ENCODE peak calls at places on chromosome 19, in six cellular contexts. U is AG08396; M is brain pericyte; F is iris pigment epithelial cell; V is stimulated activated CD8-positive, alpha-beta memory T cell treated with anti-CD3 and anti-CD28 coated beads, Interleukin-4, amount 100 ng/mL, for 1 hour; J is glutamatergic neuron. Y is an unnamed sample.

GRCh38 chr19:28020631-28021315 is 1192.2 kb downstream of the UQCRFS1 start:
- DNase-seq in U (no peak), M (no peak), F (no peak), V (no peak), J (no peak), Y (no peak)

GRCh38 chr19:50712833-50713232 is 6.8 kb downstream of the SHANK1 start:
- DNase-seq in U (no peak), M (no peak), F (no peak), V (no peak), J (no peak), Y (no peak)

GRCh38 chr19:12828494-12828893 is 5.9 kb downstream of the RTBDN start:
- DNase-seq in U (peak), M (no peak), F (no peak), V (no peak), J (peak), Y (peak)

GRCh38 chr19:30001794-30002193 is 59.8 kb downstream of the URI1 start:
- DNase-seq in U (peak), M (no peak), F (peak), V (no peak), J (no peak), Y (peak)

GRCh38 chr19:37251308-37252229 is 33.6 kb downstream of the ZNF383 start:
- DNase-seq in U (peak), M (peak), F (peak), V (no peak), J (no peak), Y (peak)

GRCh38 chr19:49064029-49064629 is 489 bp downstream of the NTF4 start:
- DNase-seq in U (peak), M (no peak), F (no peak), V (no peak), J (no peak), Y (no peak)

GRCh38 chr19:56958428-56958827 is 117.9 kb upstream of the PEG3 start:
- DNase-seq in U (no peak), M (no peak), F (no peak), V (no peak), J (no peak), Y (no peak)

GRCh38 chr19:409006-409514 is at the start of gene C2CD4C:
- DNase-seq in U (peak), M (no peak), F (peak), V (no peak), J (peak), Y (peak)

GRCh38 chr19:42249149-42249750 is 5.7 kb downstream of the ERF start:
- DNase-seq in U (no peak), M (no peak), F (no peak), V (no peak), J (no peak), Y (no peak)

GRCh38 chr19:41808663-41809566 is 12.5 kb downstream of the CEACAM3 start:
- DNase-seq in U (no peak), M (no peak), F (no peak), V (no peak), J (no peak), Y (no peak)

GRCh38 chr19:49153167-49153809 is 1.9 kb downstream of the HRC start:
- DNase-seq in U (no peak), M (no peak), F (no peak), V (no peak), J (no peak), Y (no peak)

GRCh38 chr19:39405930-39406655 is 554 bp upstream of the ZFP36 start:
- DNase-seq in U (no peak), M (no peak), F (peak), V (peak), J (no peak), Y (no peak)